ENCODE peak calls at places on chromosome 3, in nine cellular contexts. J is NB4, Z is astrocyte of the spinal cord, E is ovary, V is GM12865, H is cardiac fibroblast, B is heart left ventricle, D is pancreas, R is mammary epithelial cell. W is an unnamed sample.

GRCh38 chr3:195458188-195458800 is 15.5 kb upstream of the ACAP2 start:
- DNase-seq in J (peak; percentile 42), Z (peak; percentile 5), E (no peak), V (peak; percentile 59), H (peak; percentile 39), B (no peak), D (no peak), R (no peak), W (no peak)

GRCh38 chr3:52682016-52682415 is 3.7 kb downstream of the PBRM1 start:
- DNase-seq in J (peak; percentile 55), Z (peak; percentile 76), E (peak; percentile 42), V (peak; percentile 63), H (peak; percentile 73), B (peak; percentile 22), D (no peak), R (peak; percentile 69), W (no peak)

GRCh38 chr3:111691293-111691909 is 96.3 kb upstream of the ZBED2 start:
- DNase-seq in J (peak; percentile 34), Z (peak; percentile 60), E (no peak), V (peak; percentile 31), H (peak; percentile 76), B (no peak), D (no peak), R (peak; percentile 40), W (no peak)

GRCh38 chr3:60229502-60229901 is 1021.8 kb downstream of the FHIT start:
- DNase-seq in J (no peak), Z (no peak), E (no peak), V (no peak), H (no peak), B (no peak), D (no peak), R (no peak), W (no peak)

GRCh38 chr3:146834917-146835316 is 229.8 kb upstream of the PLSCR5 start:
- DNase-seq in J (no peak), Z (peak; percentile 56), E (no peak), V (no peak), H (peak; percentile 18), B (no peak), D (no peak), R (no peak), W (no peak)

GRCh38 chr3:101036213-101036618 is 43.0 kb upstream of the ABI3BP start:
- DNase-seq in J (no peak), Z (peak; percentile 96), E (no peak), V (no peak), H (peak; percentile 98), B (no peak), D (no peak), R (peak; percentile 91), W (no peak)

GRCh38 chr3:117195034-117195433 is 485.5 kb downstream of the TUSC7 start:
- DNase-seq in J (no peak), Z (no peak), E (no peak), V (no peak), H (no peak), B (no peak), D (no peak), R (no peak), W (no peak)

GRCh38 chr3:127547761-127548605 is 42.5 kb downstream of the TPRA1 start:
- DNase-seq in J (peak; percentile 71), Z (peak; percentile 53), E (peak; percentile 86), V (peak; percentile 56), H (peak; percentile 51), B (peak; percentile 81), D (peak; percentile 88), R (peak; percentile 16), W (peak; percentile 83)

GRCh38 chr3:184552863-184553262 is 8.7 kb upstream of the EPHB3 start:
- DNase-seq in J (no peak), Z (no peak), E (no peak), V (no peak), H (no peak), B (no peak), D (no peak), R (no peak), W (no peak)

GRCh38 chr3:26714485-26714884 is 91.9 kb downstream of the LRRC3B start:
- DNase-seq in J (no peak), Z (no peak), E (no peak), V (no peak), H (no peak), B (no peak), D (no peak), R (no peak), W (no peak)

GRCh38 chr3:183492849-183493179 is 62.7 kb downstream of the KLHL6 start:
- DNase-seq in J (no peak), Z (no peak), E (no peak), V (no peak), H (no peak), B (no peak), D (no peak), R (peak; percentile 71), W (no peak)

GRCh38 chr3:50297896-50298725 is 1.1 kb downstream of the HYAL3 start:
- DNase-seq in J (peak; percentile 71), Z (no peak), E (peak; percentile 51), V (peak; percentile 11), H (no peak), B (no peak), D (no peak), R (no peak), W (peak; percentile 77)

GRCh38 chr3:126266291-126266840 is 86.0 kb upstream of the ALDH1L1 start:
- DNase-seq in J (no peak), Z (peak; percentile 10), E (peak; percentile 64), V (no peak), H (peak; percentile 29), B (peak; percentile 69), D (peak; percentile 85), R (no peak), W (peak; percentile 97)

GRCh38 chr3:157626817-157627216 is 123.6 kb upstream of the VEPH1 start:
- DNase-seq in J (no peak), Z (no peak), E (no peak), V (no peak), H (no peak), B (no peak), D (no peak), R (peak; percentile 5), W (no peak)

GRCh38 chr3:187833799-187834578 is 88.7 kb upstream of the BCL6 start:
- DNase-seq in J (no peak), Z (no peak), E (no peak), V (peak; percentile 25), H (no peak), B (no peak), D (no peak), R (no peak), W (no peak)

GRCh38 chr3:4999626-5000184 is 20.5 kb downstream of the BHLHE40 start:
- DNase-seq in J (no peak), Z (no peak), E (no peak), V (peak; percentile 52), H (no peak), B (no peak), D (no peak), R (peak; percentile 92), W (no peak)

GRCh38 chr3:159322322-159322939 is 520.6 kb downstream of the MFSD1 start:
- DNase-seq in J (peak; percentile 46), Z (no peak), E (no peak), V (peak; percentile 61), H (peak; percentile 49), B (peak; percentile 19), D (no peak), R (no peak), W (no peak)

GRCh38 chr3:10121064-10121463 is 5.6 kb downstream of the BRK1 start:
- DNase-seq in J (no peak), Z (no peak), E (no peak), V (no peak), H (no peak), B (no peak), D (no peak), R (no peak), W (no peak)

GRCh38 chr3:167728176-167728575 is 6.5 kb downstream of the PDCD10 start:
- DNase-seq in J (no peak), Z (peak; percentile 69), E (no peak), V (no peak), H (peak; percentile 81), B (no peak), D (no peak), R (peak; percentile 58), W (no peak)

GRCh38 chr3:139173372-139174108 is 128.8 kb upstream of the PRR23C start:
- DNase-seq in J (no peak), Z (peak; percentile 49), E (peak; percentile 37), V (peak; percentile 24), H (peak; percentile 14), B (no peak), D (no peak), R (no peak), W (no peak)
- H3K4me3 ChIP-seq in J (no peak overlapping the region), Z (peak overlapping the region; percentile 17), E (peak overlapping the region; percentile 27), V (peak overlapping the region; percentile 15), H (no peak overlapping the region), B (peak overlapping the region; percentile 15), D (peak overlapping the region; percentile 0), R (no peak overlapping the region), W (peak overlapping the region; percentile 50)

GRCh38 chr3:133494469-133494868 is 79.0 kb upstream of the CDV3 start:
- DNase-seq in J (peak; percentile 27), Z (no peak), E (no peak), V (no peak), H (peak; percentile 43), B (no peak), D (no peak), R (no peak), W (no peak)
- TF ChIP-seq CTCF in J (no peak), Z (peak; percentile 54), E (no peak), V (no peak), H (peak; percentile 65), B (peak; percentile 25), D (peak; percentile 10), R (peak; percentile 29), W (no peak)

DNA sequence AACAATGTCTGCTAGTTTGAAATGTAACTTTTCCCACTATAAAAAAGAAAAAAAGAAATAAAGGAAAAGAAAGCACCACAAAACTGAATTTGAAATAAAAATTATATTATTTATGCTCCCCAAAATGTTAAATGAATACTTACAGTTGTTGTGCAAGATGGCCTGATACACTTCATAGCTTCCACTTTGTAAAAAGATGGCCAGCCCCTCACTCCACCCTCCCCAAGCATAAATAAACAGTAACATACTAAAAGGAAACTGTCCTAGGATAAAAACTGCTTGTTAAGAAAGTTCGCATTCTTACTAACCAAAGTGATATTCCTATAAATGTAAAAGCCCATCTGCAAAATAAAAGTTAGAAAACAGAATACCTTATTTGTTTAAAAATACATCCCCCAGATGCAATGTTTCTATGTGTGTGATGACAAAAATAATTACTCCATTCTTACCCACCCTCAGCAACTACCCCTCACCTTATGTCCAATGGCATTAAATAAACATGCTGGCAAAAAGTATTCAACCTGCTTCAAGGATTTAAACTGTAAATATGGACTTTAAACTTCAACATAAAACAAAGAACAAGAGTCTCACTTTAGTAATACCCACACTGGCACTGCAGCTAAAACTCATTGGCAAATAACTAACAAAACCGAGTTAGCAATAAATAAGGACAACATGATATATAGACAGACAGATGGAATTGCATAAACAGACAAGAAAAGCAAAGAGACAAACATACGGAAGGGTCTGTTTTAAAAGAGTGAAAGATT is 47.8 kb downstream of the ZBTB20 start:
- DNase-seq in J (no peak), Z (peak; percentile 17), E (no peak), V (no peak), H (peak; percentile 16), B (no peak), D (no peak), R (no peak), W (no peak)
- H3K4me3 ChIP-seq in J (no peak overlapping the region), Z (peak overlapping the region; percentile 27), E (peak overlapping the region; percentile 21), V (no peak overlapping the region), H (peak overlapping the region; percentile 41), B (peak overlapping the region; percentile 51), D (peak overlapping the region; percentile 30), R (peak overlapping the region; percentile 24), W (peak overlapping the region; percentile 48)

DNA sequence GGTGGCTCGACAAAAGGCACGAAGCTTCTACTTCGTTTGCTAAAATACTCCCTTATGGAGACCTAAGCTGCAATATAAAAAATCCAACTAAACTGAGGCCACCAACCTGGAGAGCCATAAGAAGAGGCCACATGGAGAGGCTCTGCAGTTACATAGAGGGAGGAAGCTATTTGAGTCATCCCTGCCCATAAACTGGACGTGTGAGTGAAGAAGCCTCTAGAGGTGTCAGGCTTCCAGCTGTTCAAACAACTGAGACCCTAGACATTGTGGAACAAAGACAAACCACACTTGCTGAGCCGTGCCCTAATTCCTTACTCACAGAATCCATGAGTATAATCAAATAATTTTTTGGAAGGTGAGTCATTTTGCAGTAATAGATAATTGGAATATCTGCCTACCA is 50.2 kb upstream of the GMNC start:
- DNase-seq in J (peak; percentile 4), Z (peak; percentile 6), E (no peak), V (no peak), H (no peak), B (no peak), D (no peak), R (no peak), W (no peak)
- TF ChIP-seq CTCF in J (no peak), Z (no peak), E (no peak), V (no peak), H (no peak), B (no peak), D (no peak), R (no peak), W (no peak)

W was measured in coronary artery.